ENCODE peak calls at places on chromosome 19, in eight cellular contexts. C is ovary, A is WTC11, V is heart right ventricle, F is HFFc6, Z is tibial nerve, O is lung, N is mammary epithelial cell. P is an unnamed sample.

GRCh38 chr19:9913237-9914000 is 22.9 kb downstream of the OLFM2 start:
- DNase-seq in O (no peak), Z (no peak), V (no peak), N (no peak), C (peak; percentile 28), F (no peak), A (peak; percentile 41), P (no peak)

GRCh38 chr19:49686503-49687088 is 2.8 kb upstream of the ADM5 start:
- DNase-seq in N (no peak), O (no peak), C (peak; percentile 27), A (no peak), V (no peak), Z (no peak), F (no peak), P (no peak)

GRCh38 chr19:7899751-7900352 is 3.8 kb upstream of the MAP2K7 start:
- DNase-seq in Z (no peak), C (peak; percentile 33), N (no peak), F (no peak), V (no peak), A (no peak), O (no peak), P (no peak)

GRCh38 chr19:2795827-2796658 is 10.7 kb downstream of the THOP1 start:
- DNase-seq in Z (no peak), O (no peak), F (no peak), A (no peak), N (no peak), C (no peak), V (no peak), P (no peak)

GRCh38 chr19:45442927-45443461 is 19.3 kb upstream of the ERCC1 start:
- DNase-seq in C (peak; percentile 52), N (no peak), F (no peak), Z (peak; percentile 66), O (peak; percentile 58), V (peak; percentile 50), A (peak; percentile 38), P (no peak)

GRCh38 chr19:16445238-16446107 is 26.3 kb downstream of the EPS15L1 start:
- DNase-seq in F (peak; percentile 28), O (no peak), V (no peak), C (no peak), A (no peak), N (peak; percentile 63), Z (no peak), P (no peak)

GRCh38 chr19:10408511-10409291 is 5.4 kb upstream of the CDC37 start:
- DNase-seq in O (no peak), N (no peak), V (no peak), C (no peak), A (no peak), Z (no peak), F (no peak), P (no peak)

GRCh38 chr19:29841209-29841558 is 29.4 kb downstream of the CCNE1 start:
- DNase-seq in V (no peak), N (peak; percentile 15), O (no peak), A (no peak), C (no peak), Z (no peak), F (no peak), P (no peak)

GRCh38 chr19:54062643-54063042 is 1.1 kb downstream of the VSTM1 start:
- DNase-seq in O (peak; percentile 44), C (no peak), V (no peak), A (no peak), N (no peak), Z (no peak), F (no peak), P (no peak)

GRCh38 chr19:1668339-1669123 is 16.1 kb upstream of the TCF3 start:
- DNase-seq in F (no peak), O (no peak), A (no peak), V (no peak), Z (no peak), N (no peak), C (no peak), P (no peak)

GRCh38 chr19:39927524-39928356 is 6.7 kb downstream of the FCGBP start:
- DNase-seq in C (no peak), A (no peak), Z (no peak), V (no peak), N (no peak), O (no peak), F (no peak), P (no peak)

GRCh38 chr19:12843328-12843727 is 5.0 kb downstream of the MAST1 start:
- DNase-seq in N (no peak), A (no peak), V (no peak), C (no peak), O (no peak), Z (no peak), F (no peak), P (no peak)

GRCh38 chr19:15101479-15102082 is 5.6 kb upstream of the SYDE1 start:
- DNase-seq in F (peak; percentile 25), Z (peak; percentile 35), A (peak; percentile 84), O (no peak), V (no peak), C (no peak), N (peak; percentile 26), P (no peak)

GRCh38 chr19:10379880-10380310 is 477 bp downstream of the TYK2 start:
- DNase-seq in Z (no peak), F (no peak), O (no peak), V (no peak), N (no peak), A (no peak), C (no peak), P (no peak)

GRCh38 chr19:29482855-29483640 is 42.7 kb upstream of the VSTM2B start:
- DNase-seq in V (no peak), N (no peak), F (no peak), Z (no peak), C (no peak), A (no peak), O (peak; percentile 17), P (no peak)

GRCh38 chr19:18589380-18590272 is 1.0 kb downstream of the REX1BD start:
- DNase-seq in F (peak; percentile 54), Z (peak; percentile 50), A (peak; percentile 82), V (peak; percentile 63), N (peak; percentile 72), C (peak; percentile 72), O (peak; percentile 55), P (no peak)
- TF ChIP-seq CTCF in F (no peak), Z (peak; percentile 4), A (no peak), V (peak; percentile 41), N (peak; percentile 8), C (peak; percentile 37), O (no peak), P (no peak)

DNA sequence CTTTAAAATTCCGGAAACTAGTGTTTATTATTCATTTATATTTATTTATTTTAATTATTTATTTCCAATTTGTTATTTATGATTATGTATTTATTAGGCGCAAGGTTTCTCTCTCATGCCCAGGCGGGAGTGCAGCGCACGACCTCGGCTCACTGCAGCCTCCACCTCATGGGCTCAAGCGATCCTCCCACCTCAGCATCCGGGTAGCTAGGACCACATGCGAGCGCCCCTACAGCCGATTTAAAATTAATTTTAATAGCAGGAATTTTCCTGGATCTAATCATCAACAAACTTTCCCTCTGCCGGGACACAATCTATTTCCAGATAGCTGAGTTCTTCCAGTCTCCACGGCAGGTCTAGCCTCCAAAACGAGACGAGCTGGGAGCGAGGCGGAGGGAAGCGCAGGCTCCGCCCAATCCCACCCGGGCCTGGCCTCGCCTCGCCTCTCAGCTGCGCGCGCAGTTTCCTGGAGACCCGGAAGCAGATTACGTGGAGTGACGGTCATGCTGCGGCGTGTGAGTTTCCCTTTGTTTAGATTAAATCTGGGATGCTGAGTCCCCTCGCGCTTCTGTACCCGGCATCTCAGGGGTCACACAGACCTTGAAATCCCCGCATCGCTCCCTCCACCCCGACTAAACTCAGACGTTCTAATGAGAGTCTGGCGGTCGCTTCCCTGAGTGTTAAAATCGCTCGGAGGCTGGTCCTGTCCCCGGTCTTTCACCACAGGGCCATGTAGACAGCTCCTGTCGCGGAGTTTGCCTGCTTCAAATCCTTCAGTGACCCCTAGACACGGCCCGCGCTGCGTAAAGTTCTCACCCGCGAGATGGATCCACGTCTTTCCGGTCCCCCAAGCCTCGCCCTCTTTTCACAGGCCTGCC is at the start of gene ZNF880:
- DNase-seq in F (peak; percentile 46), C (peak; percentile 94), O (peak; percentile 91), Z (peak; percentile 93), A (peak; percentile 93), V (peak; percentile 95), N (peak; percentile 84), P (peak; percentile 80)
- TF ChIP-seq CTCF in F (no peak), C (no peak), O (no peak), Z (no peak), A (no peak), V (peak; percentile 23), N (no peak), P (no peak)

DNA sequence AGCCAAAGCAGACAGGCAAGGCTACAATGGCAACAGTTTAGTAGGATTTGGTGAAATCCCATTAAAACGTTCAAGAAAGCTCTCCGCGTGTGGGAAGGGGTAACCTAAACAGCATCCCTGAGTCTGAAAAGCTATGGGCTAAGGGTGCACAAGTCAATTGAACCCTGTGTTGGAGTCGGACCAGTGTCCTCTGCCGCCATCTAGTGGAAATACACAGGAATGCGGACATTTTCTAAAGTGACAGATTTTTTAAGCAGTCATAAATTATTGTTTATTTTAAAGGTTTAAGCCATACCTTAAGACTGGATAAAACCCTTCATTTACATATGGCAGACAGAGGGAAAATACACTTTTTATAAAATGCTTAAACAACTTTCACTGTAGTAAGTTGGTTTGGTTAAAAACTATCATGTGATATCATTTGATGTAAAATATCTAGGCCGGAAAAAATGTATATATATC is 26.5 kb upstream of the LSM14A start:
- DNase-seq in C (peak; percentile 40), A (peak; percentile 49), O (peak; percentile 49), V (peak; percentile 46), Z (peak; percentile 57), N (peak; percentile 30), F (peak; percentile 37), P (no peak)
- TF ChIP-seq CTCF in C (peak; percentile 72), A (peak; percentile 78), O (peak; percentile 65), V (peak; percentile 82), Z (peak; percentile 87), N (peak; percentile 88), F (peak; percentile 94), P (peak; percentile 79)

GRCh38 chr19:35066691-35067563 is 25.4 kb downstream of the HPN start:
- DNase-seq in N (peak; percentile 74), A (peak; percentile 99), F (peak; percentile 62), O (peak; percentile 87), Z (peak; percentile 96), C (peak; percentile 76), V (peak; percentile 79), P (peak; percentile 56)
- TF ChIP-seq CTCF in N (peak; percentile 93), A (peak; percentile 92), F (peak; percentile 97), O (peak; percentile 65), Z (peak; percentile 94), C (peak; percentile 58), V (peak; percentile 88), P (peak; percentile 95)

GRCh38 chr19:51830263-51830662 is 35.3 kb downstream of the FPR3 start:
- DNase-seq in A (no peak), Z (no peak), O (no peak), F (no peak), V (no peak), C (no peak), N (peak; percentile 29), P (no peak)
- TF ChIP-seq CTCF in A (no peak), Z (no peak), O (peak; percentile 22), F (no peak), V (peak; percentile 51), C (peak; percentile 39), N (no peak), P (no peak)

GRCh38 chr19:4186087-4186993 is 3.9 kb downstream of the ANKRD24 start:
- DNase-seq in F (peak; percentile 56), Z (peak; percentile 70), C (peak; percentile 53), N (peak; percentile 56), V (peak; percentile 75), A (peak; percentile 96), O (peak; percentile 80), P (peak; percentile 20)
- TF ChIP-seq CTCF in F (peak; percentile 90), Z (peak; percentile 62), C (no peak), N (peak; percentile 89), V (peak; percentile 75), A (peak; percentile 88), O (peak; percentile 29), P (peak; percentile 81)

P was measured in AG09319.